ENCODE peak calls at places on chromosomes 7 and 10, in eight cellular contexts. I, W, U, O, G, K, S and A are unnamed samples.

GRCh38 chr10:104472505-104472904 is 118.9 kb downstream of the CFAP58 start:
- DNase-seq in I (peak; percentile 3), W (no peak), U (no peak), O (no peak), G (no peak), K (no peak), S (no peak), A (no peak)

GRCh38 chr7:120856621-120857352 is 1.2 kb downstream of the TSPAN12 start:
- DNase-seq in I (peak; percentile 5), W (peak; percentile 53), U (peak; percentile 79), O (no peak), G (no peak), K (no peak), S (no peak), A (no peak)

GRCh38 chr7:87398441-87398840 is 53.0 kb downstream of the CROT start:
- DNase-seq in I (peak; percentile 80), W (no peak), U (no peak), O (no peak), G (no peak), K (no peak), S (no peak), A (no peak)

GRCh38 chr10:128865398-128865797 is 601.6 kb upstream of the MGMT start:
- DNase-seq in I (no peak), W (no peak), U (no peak), O (peak; percentile 1), G (no peak), K (no peak), S (no peak), A (no peak)

GRCh38 chr10:52283174-52283573 is 30.9 kb upstream of the DKK1 start:
- DNase-seq in I (no peak), W (no peak), U (no peak), O (no peak), G (no peak), K (no peak), S (no peak), A (no peak)

GRCh38 chr10:16116404-16117304 is 256.3 kb upstream of the MINDY3 start:
- DNase-seq in I (no peak), W (no peak), U (no peak), O (no peak), G (no peak), K (no peak), S (no peak), A (no peak)

GRCh38 chr10:79248341-79248931 is 98.8 kb upstream of the PPIF start:
- DNase-seq in I (peak; percentile 56), W (peak; percentile 90), U (peak; percentile 88), O (peak; percentile 58), G (no peak), K (no peak), S (no peak), A (no peak)

GRCh38 chr10:6461961-6462360 is 118.1 kb downstream of the PRKCQ start:
- DNase-seq in I (peak; percentile 29), W (no peak), U (no peak), O (no peak), G (no peak), K (no peak), S (no peak), A (no peak)

GRCh38 chr10:126137557-126138221 is 241.3 kb downstream of the FANK1 start:
- DNase-seq in I (peak; percentile 53), W (no peak), U (no peak), O (no peak), G (no peak), K (no peak), S (no peak), A (no peak)

GRCh38 chr7:20408467-20408826 is 77.7 kb downstream of the ITGB8 start:
- DNase-seq in I (peak; percentile 55), W (no peak), U (no peak), O (no peak), G (no peak), K (no peak), S (no peak), A (no peak)

GRCh38 chr10:43409385-43410109 is 561 bp upstream of the HNRNPF start:
- DNase-seq in I (no peak), W (peak; percentile 80), U (peak; percentile 81), O (no peak), G (no peak), K (peak; percentile 70), S (peak; percentile 63), A (peak; percentile 63)

GRCh38 chr10:90975096-90975495 is 54.2 kb upstream of the ANKRD1 start:
- DNase-seq in I (no peak), W (no peak), U (no peak), O (no peak), G (no peak), K (no peak), S (no peak), A (no peak)

GRCh38 chr10:77229704-77230103 is 407.9 kb downstream of the KCNMA1 start:
- DNase-seq in I (no peak), W (no peak), U (no peak), O (no peak), G (no peak), K (no peak), S (no peak), A (no peak)

GRCh38 chr10:118101501-118101900 is 54.8 kb upstream of the RAB11FIP2 start:
- DNase-seq in I (peak; percentile 47), W (no peak), U (no peak), O (no peak), G (no peak), K (no peak), S (no peak), A (no peak)

GRCh38 chr7:20290505-20291111 is 40.1 kb upstream of the ITGB8 start:
- DNase-seq in I (no peak), W (no peak), U (no peak), O (no peak), G (no peak), K (no peak), S (no peak), A (no peak)

GRCh38 chr7:1103009-1103788 is 15.3 kb downstream of the GPER1 start:
- DNase-seq in I (no peak), W (no peak), U (no peak), O (no peak), G (no peak), K (no peak), S (no peak), A (no peak)

GRCh38 chr10:78515873-78516153 is 482.1 kb downstream of the RPS24 start:
- DNase-seq in I (no peak), W (no peak), U (no peak), O (no peak), G (no peak), K (no peak), S (no peak), A (no peak)

GRCh38 chr10:124722812-124723783 is 21.1 kb downstream of the FAM53B start:
- DNase-seq in I (no peak), W (peak; percentile 78), U (peak; percentile 76), O (no peak), G (no peak), K (peak; percentile 56), S (peak; percentile 27), A (no peak)

GRCh38 chr7:50207682-50208255 is 96.7 kb upstream of the IKZF1 start:
- DNase-seq in I (no peak), W (no peak), U (no peak), O (no peak), G (no peak), K (no peak), S (no peak), A (no peak)

GRCh38 chr7:116431783-116432182 is 67.8 kb upstream of the CAV2 start:
- DNase-seq in I (no peak), W (no peak), U (no peak), O (no peak), G (no peak), K (no peak), S (no peak), A (no peak)

GRCh38 chr7:143003393-143004051 is 23.4 kb downstream of the OR9A2 start:
- DNase-seq in I (peak; percentile 8), W (no peak), U (no peak), O (no peak), G (peak; percentile 24), K (peak; percentile 67), S (peak; percentile 13), A (no peak)

GRCh38 chr10:104614245-104614831 is 26.8 kb upstream of the SORCS3 start:
- DNase-seq in I (no peak), W (no peak), U (no peak), O (no peak), G (no peak), K (no peak), S (no peak), A (no peak)

GRCh38 chr10:43253461-43254198 is 13.2 kb downstream of the RASGEF1A start:
- DNase-seq in I (no peak), W (peak; percentile 37), U (no peak), O (no peak), G (no peak), K (no peak), S (no peak), A (no peak)

GRCh38 chr7:152140560-152140959 is 115.1 kb downstream of the GALNT11 start:
- DNase-seq in I (no peak), W (no peak), U (no peak), O (no peak), G (no peak), K (no peak), S (no peak), A (no peak)
- H3K36me3 ChIP-seq in I (peaks cover 34% of the 10 kb centered on the region), W (no peaks in the 10 kb centered on the region), U (peaks cover 8% of the 10 kb centered on the region), O (no peaks in the 10 kb centered on the region), G (peaks cover 13% of the 10 kb centered on the region), K (peaks cover 51% of the 10 kb centered on the region), S (peaks cover 22% of the 10 kb centered on the region), A (peaks cover 41% of the 10 kb centered on the region)

GRCh38 chr7:99424932-99425730 is 13.5 kb downstream of the PTCD1 start:
- DNase-seq in I (no peak), W (no peak), U (no peak), O (no peak), G (no peak), K (no peak), S (no peak), A (no peak)
- H3K36me3 ChIP-seq in I (peaks cover 22% of the 10 kb centered on the region), W (no peaks in the 10 kb centered on the region), U (no peaks in the 10 kb centered on the region), O (no peaks in the 10 kb centered on the region), G (peaks cover 10% of the 10 kb centered on the region), K (peaks cover 28% of the 10 kb centered on the region), S (peaks cover 9% of the 10 kb centered on the region), A (peaks cover 50% of the 10 kb centered on the region)

DNA sequence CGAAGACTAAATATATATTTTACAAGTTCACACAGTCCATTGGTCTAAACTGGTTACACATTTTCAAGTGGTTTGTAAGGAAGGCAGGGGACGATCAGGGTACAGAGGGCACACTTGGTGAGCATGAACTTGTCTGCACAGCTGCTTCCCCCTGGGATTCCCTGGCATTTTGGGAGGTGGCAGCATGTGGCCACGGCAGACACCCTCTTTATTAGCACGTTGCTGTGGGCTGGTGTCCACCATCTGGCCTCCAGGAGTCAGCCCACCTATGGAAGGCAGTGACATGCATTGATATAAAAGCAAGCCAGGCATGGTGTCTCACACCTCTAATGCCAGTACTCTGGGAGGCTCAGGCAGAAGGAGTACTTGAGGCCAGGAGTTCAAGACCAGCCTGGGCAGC is 350.2 kb downstream of the TYW1 start:
- DNase-seq in I (no peak), W (peak; percentile 24), U (no peak), O (no peak), G (no peak), K (no peak), S (no peak), A (no peak)
- H3K36me3 ChIP-seq in I (peaks cover 2% of the 10 kb centered on the region), W (no peaks in the 10 kb centered on the region), U (no peaks in the 10 kb centered on the region), O (no peaks in the 10 kb centered on the region), G (no peaks in the 10 kb centered on the region), K (peaks cover 6% of the 10 kb centered on the region), S (no peaks in the 10 kb centered on the region), A (no peaks in the 10 kb centered on the region)

DNA sequence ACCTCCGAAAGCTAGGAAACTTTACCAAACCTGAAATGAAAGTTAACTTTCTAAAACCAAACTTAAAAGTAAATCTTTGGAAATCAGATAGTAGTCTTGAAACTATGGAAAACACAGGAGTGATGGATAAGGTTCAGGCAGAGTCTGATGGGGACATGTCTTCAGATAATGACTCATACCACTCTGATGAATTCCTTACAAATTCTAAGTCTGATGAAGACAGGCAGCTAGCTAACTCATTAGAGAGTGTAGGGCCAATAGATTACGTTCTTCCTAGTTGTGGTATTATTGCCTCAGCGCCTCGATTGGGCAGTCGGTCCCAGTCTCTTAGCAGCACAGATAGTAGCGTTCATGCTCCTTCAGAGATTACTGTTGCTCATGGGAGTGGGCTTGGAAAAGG is 45.9 kb downstream of the MCMBP start:
- DNase-seq in I (no peak), W (no peak), U (no peak), O (no peak), G (no peak), K (no peak), S (no peak), A (no peak)
- H3K36me3 ChIP-seq in I (peaks cover 65% of the 10 kb centered on the region), W (no peaks in the 10 kb centered on the region), U (peaks cover 4% of the 10 kb centered on the region), O (no peaks in the 10 kb centered on the region), G (peaks cover 40% of the 10 kb centered on the region), K (peaks cover 61% of the 10 kb centered on the region), S (peaks cover 5% of the 10 kb centered on the region), A (peaks cover 28% of the 10 kb centered on the region)